ENCODE peak calls at places on chromosomes 16 and 17, in nine cellular contexts. A is AG04450, T is cardiac muscle cell, B is heart left ventricle, E is GM13977, V is epithelial cell of esophagus, Z is transverse colon, G is heart right ventricle, D is neural crest cell. R is an unnamed sample.

GRCh38 chr16:24683847-24684493 is 45.5 kb upstream of the TNRC6A start:
- DNase-seq in V (no peak), B (no peak), G (no peak), T (no peak), E (no peak), A (no peak), Z (no peak), D (no peak), R (no peak)

GRCh38 chr17:13273744-13274295 is 256.0 kb upstream of the ELAC2 start:
- DNase-seq in E (no peak), T (no peak), V (peak), G (no peak), Z (no peak), D (no peak), A (no peak), B (no peak), R (no peak)

GRCh38 chr17:52536466-52536865 is 378.0 kb upstream of the CA10 start:
- DNase-seq in A (no peak), G (no peak), T (no peak), Z (no peak), D (no peak), B (peak), V (no peak), E (no peak), R (no peak)

GRCh38 chr16:68049448-68049847 is 26.4 kb downstream of the DUS2 start:
- DNase-seq in B (no peak), V (no peak), Z (no peak), T (no peak), D (no peak), E (no peak), A (no peak), G (no peak), R (no peak)

GRCh38 chr17:29054835-29055234 is 11.9 kb downstream of the PIPOX start:
- DNase-seq in D (peak), E (no peak), V (no peak), A (no peak), Z (no peak), G (no peak), T (no peak), B (no peak), R (no peak)

GRCh38 chr16:9612267-9612666 is 520.8 kb downstream of the HAPSTR1 start:
- DNase-seq in Z (no peak), E (no peak), B (no peak), D (no peak), G (no peak), A (no peak), T (no peak), V (no peak), R (no peak)

GRCh38 chr17:61279476-61280145 is 120.0 kb upstream of the TBX2 start:
- DNase-seq in Z (no peak), E (no peak), G (no peak), T (no peak), D (no peak), B (no peak), A (no peak), V (peak), R (no peak)

GRCh38 chr16:69311533-69312388 is 611 bp downstream of the VPS4A start:
- DNase-seq in A (no peak), T (peak), Z (peak), V (peak), E (peak), G (no peak), D (peak), B (no peak), R (no peak)

GRCh38 chr16:50269061-50269705 is 2.8 kb downstream of the ADCY7 start:
- DNase-seq in D (no peak), V (no peak), T (no peak), A (no peak), E (no peak), Z (no peak), G (no peak), B (no peak), R (no peak)

GRCh38 chr16:84502581-84502980 is 1.9 kb downstream of the MEAK7 start:
- DNase-seq in T (no peak), D (no peak), A (no peak), B (no peak), Z (no peak), V (peak), G (no peak), E (no peak), R (no peak)

GRCh38 chr17:6712058-6712853 is 913 bp downstream of the SLC13A5 start:
- DNase-seq in E (no peak), G (no peak), B (no peak), D (no peak), A (no peak), T (peak), Z (no peak), V (peak), R (no peak)

GRCh38 chr16:81623365-81624102 is 155.6 kb upstream of the PLCG2 start:
- DNase-seq in Z (peak), V (peak), T (peak), G (no peak), D (peak), E (peak), A (no peak), B (no peak), R (no peak)

GRCh38 chr16:28146536-28146935 is 65.2 kb downstream of the XPO6 start:
- DNase-seq in B (no peak), A (no peak), T (no peak), V (no peak), G (no peak), Z (no peak), D (no peak), E (no peak), R (no peak)

GRCh38 chr17:66633322-66633965 is 201.5 kb upstream of the CACNG5 start:
- DNase-seq in B (no peak), T (no peak), E (no peak), Z (no peak), V (no peak), G (no peak), A (no peak), D (no peak), R (no peak)

GRCh38 chr17:2449486-2449885 is 48.6 kb upstream of the MNT start:
- DNase-seq in D (no peak), A (no peak), V (no peak), E (peak), B (no peak), T (no peak), Z (no peak), G (no peak), R (no peak)

GRCh38 chr17:37614391-37614790 is 5.2 kb upstream of the SYNRG start:
- DNase-seq in V (peak), B (no peak), Z (no peak), G (no peak), A (peak), D (no peak), E (no peak), T (no peak), R (peak)

GRCh38 chr16:21250072-21250923 is 16.8 kb downstream of the ANKS4B start:
- DNase-seq in E (no peak), Z (no peak), V (no peak), A (no peak), G (no peak), B (no peak), D (no peak), T (no peak), R (no peak)

GRCh38 chr17:46756061-46756735 is 62.3 kb downstream of the WNT3 start:
- DNase-seq in E (no peak), B (no peak), D (no peak), V (no peak), G (no peak), Z (no peak), A (no peak), T (no peak), R (no peak)

GRCh38 chr17:63926164-63926563 is 6.0 kb downstream of the CD79B start:
- DNase-seq in B (no peak), E (no peak), Z (no peak), D (no peak), V (no peak), G (no peak), T (no peak), A (no peak), R (no peak)

GRCh38 chr17:61168506-61168905 is 231.1 kb upstream of the TBX2 start:
- DNase-seq in D (no peak), T (no peak), Z (no peak), B (no peak), G (no peak), A (no peak), E (peak), V (peak), R (no peak)

GRCh38 chr17:79808763-79809529 is 12.1 kb upstream of the CBX8 start:
- DNase-seq in D (no peak), V (peak), A (no peak), E (peak), Z (peak), G (no peak), B (no peak), T (peak), R (no peak)

GRCh38 chr16:5072334-5073278 is 963 bp downstream of the ALG1 start:
- DNase-seq in B (no peak), D (no peak), Z (no peak), A (no peak), E (peak), T (peak), V (no peak), G (no peak), R (no peak)

GRCh38 chr17:62716834-62717588 is 89.5 kb downstream of the MRC2 start:
- DNase-seq in Z (no peak), T (no peak), G (no peak), A (no peak), B (peak), V (no peak), E (no peak), D (no peak), R (no peak)

GRCh38 chr16:67736858-67737257 is 17.7 kb upstream of the GFOD2 start:
- DNase-seq in A (no peak), V (peak), D (no peak), T (no peak), Z (no peak), G (no peak), E (no peak), B (no peak), R (no peak)

GRCh38 chr16:86508028-86508946 is 2.0 kb upstream of the FOXF1 start:
- DNase-seq in G (no peak), A (no peak), D (no peak), E (no peak), B (no peak), V (no peak), Z (no peak), T (no peak), R (no peak)

GRCh38 chr17:8985054-8985701 is 19.7 kb upstream of the PIK3R5 start:
- DNase-seq in B (no peak), D (no peak), V (no peak), A (no peak), G (no peak), E (no peak), T (no peak), Z (no peak), R (no peak)

GRCh38 chr17:61157246-61157887 is 242.3 kb upstream of the TBX2 start:
- DNase-seq in A (no peak), D (no peak), Z (no peak), E (no peak), G (no peak), T (peak), V (peak), B (no peak), R (peak)

GRCh38 chr16:5056347-5056746 is 9.4 kb downstream of the C16orf89 start:
- DNase-seq in D (peak), V (peak), E (no peak), A (no peak), B (no peak), Z (peak), G (no peak), T (peak), R (no peak)

GRCh38 chr17:64245218-64246145 is 17.6 kb downstream of the TEX2 start:
- DNase-seq in T (no peak), V (no peak), Z (no peak), E (no peak), B (no peak), A (no peak), D (no peak), G (no peak), R (no peak)

GRCh38 chr17:19629449-19629848 is 19.1 kb upstream of the ALDH3A2 start:
- DNase-seq in D (no peak), G (no peak), T (no peak), Z (no peak), V (no peak), A (no peak), E (no peak), B (no peak), R (no peak)

GRCh38 chr16:66161942-66162341 is 204.5 kb upstream of the CDH5 start:
- DNase-seq in E (no peak), V (no peak), G (no peak), Z (no peak), A (no peak), D (no peak), B (no peak), T (no peak), R (no peak)

GRCh38 chr17:55284001-55284884 is 19.5 kb downstream of the HLF start:
- DNase-seq in G (no peak), E (no peak), Z (no peak), T (no peak), V (no peak), B (no peak), D (no peak), A (no peak), R (no peak)

GRCh38 chr16:935684-936083 is 35.1 kb downstream of the LMF1 start:
- DNase-seq in Z (no peak), D (no peak), V (no peak), B (no peak), A (no peak), E (no peak), G (no peak), T (no peak), R (no peak)

DNA sequence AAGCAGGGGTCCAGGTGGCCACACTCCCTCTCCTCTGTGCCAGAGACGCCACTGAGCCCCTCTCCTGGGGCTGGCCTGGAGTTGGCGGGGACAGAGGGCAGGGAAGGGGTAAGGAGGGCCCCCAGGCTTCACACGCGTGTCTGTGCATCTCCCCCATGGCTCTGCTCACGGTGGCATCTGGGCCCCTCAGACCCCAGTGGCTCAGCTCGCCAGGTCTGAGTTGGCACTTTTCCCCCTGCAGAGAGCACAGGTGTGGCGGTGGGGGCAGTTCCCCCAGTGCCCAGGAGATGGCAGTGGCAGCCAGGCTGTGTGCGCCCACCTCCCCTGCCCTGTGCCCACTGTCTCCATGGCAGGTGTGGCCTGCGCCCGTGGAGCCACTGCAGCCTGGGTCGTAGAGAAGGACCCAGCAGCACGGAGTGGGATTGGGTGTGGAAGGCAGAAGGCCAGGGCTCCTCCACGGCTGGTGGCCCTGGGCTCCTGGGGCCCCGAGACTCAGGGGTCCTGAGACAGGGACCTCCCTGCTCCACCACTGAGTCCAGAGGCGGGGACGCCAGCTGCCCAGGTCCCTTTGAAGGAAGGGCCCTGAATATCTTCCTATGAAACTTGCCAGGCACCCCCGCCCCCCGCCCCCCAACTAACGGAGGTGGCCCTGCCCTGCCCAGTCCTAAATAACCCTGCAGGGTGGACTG is 4.3 kb upstream of the APRT start:
- DNase-seq in Z (peak), V (peak), D (no peak), A (no peak), G (no peak), B (no peak), E (peak), T (peak), R (no peak)
- TF ChIP-seq CTCF in Z (peak), V (peak), D (peak), A (peak), G (peak), B (peak), E (peak), T (peak), R (peak)

GRCh38 chr17:49843774-49844350 is 4.0 kb downstream of the TAC4 start:
- DNase-seq in D (no peak), T (no peak), Z (no peak), A (no peak), B (no peak), E (no peak), G (no peak), V (no peak), R (no peak)
- TF ChIP-seq CTCF in D (peak), T (peak), Z (no peak), A (peak), B (no peak), E (peak), G (peak), V (peak), R (peak)

DNA sequence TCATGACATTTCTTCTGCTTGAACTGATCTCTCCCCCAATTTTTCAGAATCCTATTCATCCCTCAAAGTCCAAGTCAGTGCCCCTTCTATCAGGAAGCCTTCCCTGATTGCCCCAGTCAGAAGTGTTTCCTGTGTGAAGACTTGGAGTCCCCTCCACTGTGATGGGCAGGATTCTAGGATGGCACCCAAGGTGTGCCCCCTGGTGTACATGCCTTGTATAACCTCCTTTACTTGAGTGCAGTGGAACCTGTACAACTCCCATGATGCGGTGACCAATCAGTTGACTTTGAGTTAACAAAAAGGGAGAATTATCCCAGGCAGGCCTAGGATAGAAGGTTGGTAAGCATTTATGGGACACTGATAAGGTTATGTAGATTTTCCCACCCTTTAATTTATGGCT is 23.4 kb downstream of the MYH13 start:
- DNase-seq in A (no peak), E (no peak), V (no peak), Z (no peak), B (no peak), D (no peak), G (no peak), T (peak), R (no peak)
- TF ChIP-seq CTCF in A (no peak), E (peak), V (no peak), Z (no peak), B (no peak), D (peak), G (no peak), T (peak), R (no peak)

GRCh38 chr16:11211061-11211976 is 44.7 kb downstream of the SOCS1 start:
- DNase-seq in A (no peak), E (no peak), B (no peak), T (no peak), V (no peak), G (no peak), Z (no peak), D (no peak), R (no peak)
- TF ChIP-seq CTCF in A (no peak), E (no peak), B (no peak), T (peak), V (no peak), G (peak), Z (no peak), D (no peak), R (no peak)

GRCh38 chr17:82297280-82297803 is 20.1 kb downstream of the CD7 start:
- DNase-seq in A (no peak), B (peak), E (peak), G (peak), Z (peak), T (peak), D (no peak), V (peak), R (no peak)
- TF ChIP-seq CTCF in A (no peak), B (no peak), E (no peak), G (no peak), Z (no peak), T (no peak), D (no peak), V (no peak), R (no peak)

DNA sequence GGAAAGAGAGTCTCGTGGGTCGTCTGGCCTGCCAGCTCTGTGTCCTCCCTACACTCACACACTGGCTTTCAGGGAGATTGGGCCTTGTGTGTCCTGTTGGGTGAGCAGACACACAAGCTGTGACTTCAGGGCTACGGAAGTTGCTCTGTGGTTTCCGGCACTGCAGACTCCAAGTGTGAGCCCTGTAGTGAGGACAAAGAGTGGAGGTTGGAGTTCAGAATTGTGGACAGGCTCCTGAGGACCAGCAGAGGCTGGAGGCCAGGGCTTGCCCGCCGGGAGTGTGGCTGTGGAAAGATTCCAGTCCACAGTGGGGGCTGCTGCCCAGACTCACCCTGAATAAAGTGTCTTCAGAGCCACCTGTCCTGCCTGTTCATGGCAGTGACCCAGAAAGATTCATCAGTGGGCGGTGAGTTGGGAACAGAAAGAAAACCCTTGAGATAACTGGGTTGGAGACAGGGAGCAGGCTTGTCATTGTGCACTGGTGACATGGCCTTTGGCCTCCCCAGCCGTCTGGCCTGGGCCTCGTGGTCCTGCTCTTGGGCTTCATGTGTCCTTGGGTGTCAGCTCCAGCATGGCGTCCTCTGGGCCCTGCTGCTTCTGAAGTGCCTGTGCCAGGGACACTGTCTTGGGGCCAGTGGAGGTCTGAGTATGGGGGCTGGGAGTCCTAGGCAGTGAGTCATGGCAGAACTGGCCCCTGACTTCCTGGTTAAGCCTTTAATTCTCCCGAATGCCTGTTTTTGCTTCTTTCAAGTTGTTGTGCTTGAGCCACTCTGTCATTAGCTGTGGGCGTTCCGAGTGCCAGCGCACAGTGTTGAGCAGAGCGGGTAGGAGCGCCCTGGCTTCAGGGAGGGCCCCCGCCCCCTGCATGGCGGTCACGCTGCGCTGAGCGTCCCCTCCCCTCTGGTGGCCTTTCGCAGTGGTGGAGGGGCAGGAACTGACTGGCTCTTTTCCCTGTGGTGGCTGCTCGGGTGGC is 19.9 kb upstream of the ZNF750 start:
- DNase-seq in Z (no peak), G (no peak), T (peak), B (no peak), A (no peak), E (peak), V (peak), D (peak), R (no peak)
- TF ChIP-seq CTCF in Z (no peak), G (no peak), T (no peak), B (no peak), A (no peak), E (no peak), V (no peak), D (no peak), R (no peak)

GRCh38 chr17:78765821-78766220 is 16.3 kb downstream of the CYTH1 start:
- DNase-seq in E (no peak), V (no peak), T (no peak), G (no peak), Z (no peak), B (no peak), D (no peak), A (no peak), R (no peak)
- TF ChIP-seq CTCF in E (no peak), V (no peak), T (no peak), G (no peak), Z (no peak), B (no peak), D (no peak), A (no peak), R (no peak)

DNA sequence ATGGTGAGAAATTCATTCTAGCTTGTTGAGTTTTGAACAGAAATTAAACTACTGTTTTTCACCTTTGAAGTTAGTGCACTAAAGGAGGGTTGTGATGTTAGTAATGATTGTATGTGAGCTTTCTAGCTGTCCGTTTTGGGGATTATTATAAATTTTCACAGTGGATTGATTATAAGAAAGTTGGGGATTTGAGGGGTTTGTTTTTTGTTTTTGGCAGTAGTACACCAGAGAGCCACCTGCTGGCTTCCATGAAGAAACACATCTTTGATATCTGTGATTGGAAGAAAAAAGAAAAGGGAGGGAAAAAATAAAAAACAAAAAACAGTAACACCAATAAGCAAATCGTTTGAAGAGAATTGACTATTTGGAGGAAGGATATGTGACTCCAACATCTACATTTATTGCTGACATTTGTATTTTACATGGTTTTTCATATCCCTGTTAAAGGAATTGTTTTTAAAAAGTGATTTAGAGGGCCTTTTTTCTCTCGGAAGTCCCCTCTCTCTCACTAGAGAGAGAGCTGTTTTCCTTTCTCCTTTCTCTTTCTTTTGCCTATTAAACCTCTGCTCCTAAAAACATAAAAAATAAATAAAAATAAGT is 1469.5 kb upstream of the GOT2 start:
- DNase-seq in G (no peak), B (no peak), D (no peak), Z (no peak), T (peak), E (no peak), V (peak), A (no peak), R (peak)
- TF ChIP-seq CTCF in G (peak), B (no peak), D (peak), Z (peak), T (no peak), E (peak), V (peak), A (peak), R (peak)

R was measured in AG09319.